ENCODE peak calls at places on chromosomes 13 and 19, in seven cellular contexts. B is astrocyte, X is thoracic aorta, E is fibroblast of lung, S is ascending aorta, J is IMR-90, R is pancreas. Y is an unnamed sample.

GRCh38 chr13:44045179-44045562 is 165.5 kb downstream of the LACC1 start:
- DNase-seq in B (no peak), X (no peak), E (no peak), S (no peak), J (no peak), R (no peak), Y (no peak)

GRCh38 chr19:4695224-4695731 is 25.1 kb upstream of the MYDGF start:
- DNase-seq in B (no peak), X (no peak), E (no peak), S (no peak), J (no peak), R (no peak), Y (no peak)

GRCh38 chr13:77300176-77301141 is 26.4 kb downstream of the MYCBP2 start:
- DNase-seq in B (peak; percentile 68), X (no peak), E (peak; percentile 84), S (no peak), J (peak; percentile 86), R (no peak), Y (no peak)

GRCh38 chr13:24995225-24995804 is 100.6 kb upstream of the PABPC3 start:
- DNase-seq in B (peak; percentile 55), X (no peak), E (peak; percentile 89), S (peak; percentile 79), J (peak; percentile 82), R (peak; percentile 53), Y (peak; percentile 90)

GRCh38 chr13:100399455-100399854 is 189.1 kb downstream of the GGACT start:
- DNase-seq in B (no peak), X (no peak), E (no peak), S (no peak), J (no peak), R (no peak), Y (no peak)

GRCh38 chr13:79987761-79988160 is 353.2 kb downstream of the SPRY2 start:
- DNase-seq in B (no peak), X (no peak), E (no peak), S (no peak), J (no peak), R (no peak), Y (no peak)

GRCh38 chr13:78689011-78689410 is 30.1 kb upstream of the OBI1 start:
- DNase-seq in B (no peak), X (no peak), E (peak; percentile 12), S (no peak), J (no peak), R (no peak), Y (peak; percentile 24)

GRCh38 chr13:51552027-51552426 is 32.2 kb upstream of the WDFY2 start:
- DNase-seq in B (no peak), X (no peak), E (no peak), S (no peak), J (no peak), R (no peak), Y (no peak)

GRCh38 chr19:2476451-2477140 is 669 bp downstream of the GADD45B start:
- DNase-seq in B (peak; percentile 60), X (no peak), E (no peak), S (peak; percentile 84), J (peak; percentile 74), R (peak; percentile 67), Y (peak; percentile 51)

GRCh38 chr19:4877753-4878490 is 10.5 kb upstream of the PLIN3 start:
- DNase-seq in B (no peak), X (peak; percentile 21), E (no peak), S (peak; percentile 77), J (no peak), R (no peak), Y (no peak)

GRCh38 chr19:12985049-12985776 is 10.1 kb upstream of the NFIX start:
- DNase-seq in B (peak; percentile 74), X (no peak), E (peak; percentile 56), S (no peak), J (peak; percentile 76), R (no peak), Y (no peak)

DNA sequence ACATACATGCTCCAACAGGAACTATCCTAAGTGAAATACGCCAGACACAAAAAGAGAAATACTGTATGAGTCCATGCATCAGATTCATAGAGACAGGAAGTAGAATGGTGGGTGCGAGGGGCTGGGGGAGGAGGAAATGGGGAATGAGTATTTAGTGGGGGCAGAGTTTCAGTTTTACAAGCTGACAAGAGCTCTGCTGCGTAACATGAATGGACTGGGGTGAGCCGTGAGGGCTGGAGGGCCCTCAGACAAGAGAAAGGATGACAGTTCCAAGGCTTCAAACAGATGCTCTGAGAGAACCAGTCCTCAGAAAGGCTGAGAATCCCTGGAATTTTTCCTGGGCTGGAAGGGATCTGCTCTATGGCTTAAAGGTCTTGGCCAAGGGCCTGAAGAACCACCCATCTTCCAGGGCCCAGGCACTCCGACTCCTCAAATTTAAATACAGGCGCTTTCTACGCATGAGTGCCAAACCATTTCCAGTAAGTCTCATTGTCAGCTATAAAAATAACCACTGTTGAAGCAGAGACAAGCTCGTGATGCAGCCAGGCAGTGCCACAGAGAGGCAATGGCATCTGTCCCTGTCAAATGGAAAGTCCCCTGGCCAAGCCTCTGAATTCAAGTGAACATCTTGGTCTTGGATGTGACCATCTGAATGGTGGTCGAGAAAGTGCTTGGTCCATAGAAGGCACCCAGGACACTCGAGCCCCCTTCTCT is 17.5 kb downstream of the KLF2 start:
- DNase-seq in B (peak; percentile 66), X (no peak), E (no peak), S (no peak), J (no peak), R (no peak), Y (no peak)
- H3K4me3 ChIP-seq in B (no peak overlapping the region), X (no peak overlapping the region), E (no peak overlapping the region), S (no peak overlapping the region), J (no peak overlapping the region), R (no peak overlapping the region), Y (no peak overlapping the region)

DNA sequence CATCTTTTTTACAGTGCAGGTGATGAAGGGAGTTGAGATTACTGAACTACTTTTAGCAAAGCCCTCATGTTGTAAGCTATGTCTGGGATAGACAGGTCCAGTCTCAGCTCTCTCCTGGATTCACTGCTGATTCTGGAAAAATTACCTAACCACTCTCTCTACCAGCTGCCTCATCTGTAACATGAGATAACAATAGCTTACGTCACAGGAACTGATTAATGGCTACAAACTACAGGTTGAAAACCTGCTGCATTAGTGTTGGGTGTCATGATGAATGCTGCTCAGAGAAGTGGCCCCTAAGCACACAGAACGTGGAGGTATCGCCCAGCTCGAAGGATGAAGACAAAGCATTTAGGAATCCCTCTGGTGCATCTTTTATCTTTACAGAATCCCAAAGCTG is 277.8 kb downstream of the ABCC4 start:
- DNase-seq in B (no peak), X (no peak), E (no peak), S (no peak), J (peak; percentile 26), R (no peak), Y (no peak)
- H3K4me1 ChIP-seq in B (no peaks in the 10 kb centered on the region), X (no peaks in the 10 kb centered on the region), E (no peaks in the 10 kb centered on the region), S (no peaks in the 10 kb centered on the region), J (no peaks in the 10 kb centered on the region), R (no peaks in the 10 kb centered on the region), Y (no peaks in the 10 kb centered on the region)

GRCh38 chr13:110301606-110302131 is 5.3 kb downstream of the COL4A1 start:
- DNase-seq in B (peak; percentile 79), X (no peak), E (peak; percentile 46), S (peak; percentile 66), J (peak; percentile 90), R (no peak), Y (peak; percentile 84)
- H3K4me3 ChIP-seq in B (no peak overlapping the region), X (peak overlapping the region; percentile 46), E (no peak overlapping the region), S (peak overlapping the region; percentile 84), J (no peak overlapping the region), R (no peak overlapping the region), Y (no peak overlapping the region)

GRCh38 chr19:38266981-38267597 is 2.7 kb downstream of the SPINT2 start:
- DNase-seq in B (peak; percentile 68), X (no peak), E (peak; percentile 42), S (no peak), J (peak; percentile 78), R (no peak), Y (peak; percentile 55)
- H3K4me1 ChIP-seq in B (peaks cover 36% of the 10 kb centered on the region), X (peaks cover 72% of the 10 kb centered on the region), E (peaks cover 17% of the 10 kb centered on the region), S (peaks cover 7% of the 10 kb centered on the region), J (peaks cover 21% of the 10 kb centered on the region), R (peaks cover 20% of the 10 kb centered on the region), Y (peaks cover 41% of the 10 kb centered on the region)

GRCh38 chr19:49427855-49428546 is 2.8 kb downstream of the GFY start:
- DNase-seq in B (no peak), X (no peak), E (no peak), S (no peak), J (no peak), R (no peak), Y (no peak)
- H3K4me3 ChIP-seq in B (no peak overlapping the region), X (peak overlapping the region; percentile 23), E (no peak overlapping the region), S (no peak overlapping the region), J (no peak overlapping the region), R (no peak overlapping the region), Y (peak overlapping the region; percentile 13)

GRCh38 chr19:5882421-5882968 is 12.2 kb upstream of the FUT5 start:
- DNase-seq in B (no peak), X (no peak), E (peak; percentile 37), S (no peak), J (no peak), R (no peak), Y (no peak)
- H3K4me1 ChIP-seq in B (peaks cover 7% of the 10 kb centered on the region), X (peaks cover 14% of the 10 kb centered on the region), E (peaks cover 5% of the 10 kb centered on the region), S (no peaks in the 10 kb centered on the region), J (peaks cover 13% of the 10 kb centered on the region), R (no peaks in the 10 kb centered on the region), Y (peaks cover 8% of the 10 kb centered on the region)

DNA sequence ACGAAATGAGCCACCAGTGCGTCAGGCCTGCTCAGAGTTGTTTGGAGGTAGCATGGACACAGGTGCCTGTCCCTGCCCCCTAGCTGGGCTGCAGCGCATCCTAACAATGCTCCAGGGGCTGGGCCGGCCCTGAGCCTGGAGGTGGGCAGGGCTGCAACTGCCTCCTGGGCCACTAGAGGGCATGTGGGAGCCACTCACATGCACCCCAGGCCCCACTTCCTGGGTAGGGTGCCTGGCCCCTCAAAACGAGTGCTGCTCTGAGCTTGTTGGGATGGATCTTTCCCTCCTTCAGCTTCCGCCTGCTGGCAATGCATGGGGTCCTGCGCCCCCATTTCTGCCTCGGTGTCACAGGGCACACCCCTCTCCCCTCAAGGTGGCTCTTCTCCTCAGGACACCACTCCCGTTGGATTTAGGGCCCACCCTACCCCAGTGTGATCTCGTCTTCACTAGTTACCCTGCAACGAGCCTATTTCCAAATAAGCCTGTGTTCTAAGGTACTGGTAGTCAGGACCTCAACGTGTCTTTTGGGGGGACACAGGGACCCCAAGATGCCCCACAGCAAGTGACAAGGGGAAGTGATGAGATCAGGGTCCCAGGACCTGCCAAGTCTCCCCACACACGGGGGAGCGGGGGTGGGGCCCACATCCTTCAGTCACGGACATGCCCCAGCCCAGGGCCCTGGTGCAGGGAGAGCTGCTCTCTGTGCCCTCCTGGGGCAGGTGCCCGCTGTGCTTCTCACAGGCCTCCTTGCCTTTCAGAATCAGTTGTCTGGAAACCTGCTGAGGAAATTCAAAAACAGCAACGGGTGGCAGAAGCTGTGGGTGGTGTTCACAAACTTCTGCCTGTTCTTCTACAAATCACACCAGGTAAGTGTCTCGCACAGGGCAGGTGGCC is 131.3 kb downstream of the STK24 start:
- DNase-seq in B (peak; percentile 10), X (no peak), E (peak; percentile 52), S (peak; percentile 81), J (peak; percentile 41), R (peak; percentile 47), Y (peak; percentile 68)
- H3K4me3 ChIP-seq in B (no peak overlapping the region), X (no peak overlapping the region), E (no peak overlapping the region), S (no peak overlapping the region), J (no peak overlapping the region), R (no peak overlapping the region), Y (no peak overlapping the region)